ENCODE peak calls at places on chromosomes 3 and 15, in ten cellular contexts. H is AG10803; D is bronchial epithelial cell; M is IMR-90; C is hepatocyte; S is MM.1S; L is HCT116; U is CD4-positive, CD25-positive, alpha-beta regulatory T cell; E is fibroblast of mammary gland; Q is ovary. J is an unnamed sample.

GRCh38 chr3:129936757-129937156 is 37.8 kb upstream of the TRH start:
- DNase-seq in M (peak; percentile 28), E (peak; percentile 77), C (no peak), H (peak; percentile 81), S (peak; percentile 76), Q (peak; percentile 48), L (no peak), U (peak; percentile 59), D (peak; percentile 58), J (peak; percentile 71)

GRCh38 chr3:170076715-170077238 is 39.0 kb downstream of the GPR160 start:
- DNase-seq in M (peak; percentile 90), D (no peak), C (peak; percentile 61), E (peak; percentile 80), U (no peak), L (no peak), S (no peak), H (peak; percentile 50), Q (no peak), J (no peak)

GRCh38 chr3:149487598-149488197 is 13.2 kb downstream of the TM4SF4 start:
- DNase-seq in C (no peak), Q (no peak), M (no peak), E (no peak), L (peak; percentile 61), D (no peak), U (peak; percentile 31), S (peak; percentile 38), H (no peak), J (peak; percentile 19)

GRCh38 chr3:186070123-186070522 is 38.8 kb downstream of the ETV5 start:
- DNase-seq in E (no peak), D (no peak), Q (no peak), L (no peak), S (no peak), C (no peak), H (no peak), U (no peak), M (no peak), J (no peak)

GRCh38 chr3:118808743-118809142 is 225.9 kb downstream of the IGSF11 start:
- DNase-seq in L (no peak), S (no peak), H (no peak), U (no peak), Q (no peak), C (no peak), E (no peak), M (no peak), D (no peak), J (no peak)

GRCh38 chr3:194138098-194138474 is 2.1 kb downstream of the HES1 start:
- DNase-seq in U (no peak), H (no peak), M (no peak), C (no peak), E (peak; percentile 17), L (no peak), Q (no peak), D (no peak), S (no peak), J (no peak)

GRCh38 chr3:42556089-42556632 is 25.6 kb downstream of the SEC22C start:
- DNase-seq in U (peak; percentile 88), L (no peak), D (no peak), S (peak; percentile 35), H (no peak), M (no peak), E (no peak), Q (no peak), C (no peak), J (no peak)

GRCh38 chr15:41713047-41713446 is 52.8 kb downstream of the MGA start:
- DNase-seq in E (no peak), Q (no peak), D (no peak), M (peak; percentile 39), L (no peak), U (no peak), C (no peak), H (no peak), S (no peak), J (no peak)

DNA sequence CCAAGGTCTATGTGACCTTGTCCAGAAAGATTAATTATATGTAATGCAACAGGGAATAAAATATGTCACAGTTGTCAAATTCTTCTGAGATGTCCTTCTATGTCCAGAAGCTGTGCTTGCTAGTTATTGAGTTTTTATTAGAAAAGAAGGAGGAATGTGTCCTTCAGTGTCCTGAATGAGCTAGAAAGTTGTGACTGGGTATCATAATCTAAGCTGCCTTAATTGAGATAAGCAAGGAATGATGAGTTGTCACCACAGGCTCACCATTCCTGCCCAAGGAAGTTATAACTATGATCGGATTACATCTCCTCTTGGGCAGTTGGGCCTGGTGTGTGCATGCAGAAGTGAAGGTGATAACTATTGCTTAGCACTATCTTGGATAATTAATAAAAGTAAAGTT is 21.8 kb downstream of the ARL14 start:
- DNase-seq in M (no peak), S (no peak), Q (no peak), L (no peak), H (no peak), D (no peak), U (no peak), C (no peak), E (no peak), J (no peak)
- H3K4me3 ChIP-seq in M (no peak overlapping the region), S (no peak overlapping the region), Q (no peak overlapping the region), L (no peak overlapping the region), H (no peak overlapping the region), D (no peak overlapping the region), U (no peak overlapping the region), C (no peak overlapping the region), E (no peak overlapping the region), J (no peak overlapping the region)

GRCh38 chr3:8766148-8766547 is 3.3 kb downstream of the OXTR start:
- DNase-seq in L (no peak), D (no peak), M (no peak), S (no peak), U (no peak), E (no peak), H (no peak), Q (no peak), C (no peak), J (no peak)

GRCh38 chr3:8768364-8769087 is 887 bp downstream of the OXTR start:
- DNase-seq in E (no peak), S (no peak), L (no peak), H (no peak), Q (no peak), U (no peak), C (no peak), M (no peak), D (no peak), J (no peak)

GRCh38 chr3:8767667-8768363 is 1.6 kb downstream of the OXTR start:
- DNase-seq in C (peak; percentile 31), H (no peak), E (no peak), M (no peak), Q (no peak), U (peak; percentile 52), S (no peak), L (no peak), D (peak; percentile 79), J (no peak)

GRCh38 chr3:8765528-8765927 is 3.9 kb downstream of the OXTR start:
- DNase-seq in U (no peak), S (no peak), H (no peak), D (no peak), L (no peak), E (no peak), M (no peak), Q (no peak), C (no peak), J (no peak)

DNA sequence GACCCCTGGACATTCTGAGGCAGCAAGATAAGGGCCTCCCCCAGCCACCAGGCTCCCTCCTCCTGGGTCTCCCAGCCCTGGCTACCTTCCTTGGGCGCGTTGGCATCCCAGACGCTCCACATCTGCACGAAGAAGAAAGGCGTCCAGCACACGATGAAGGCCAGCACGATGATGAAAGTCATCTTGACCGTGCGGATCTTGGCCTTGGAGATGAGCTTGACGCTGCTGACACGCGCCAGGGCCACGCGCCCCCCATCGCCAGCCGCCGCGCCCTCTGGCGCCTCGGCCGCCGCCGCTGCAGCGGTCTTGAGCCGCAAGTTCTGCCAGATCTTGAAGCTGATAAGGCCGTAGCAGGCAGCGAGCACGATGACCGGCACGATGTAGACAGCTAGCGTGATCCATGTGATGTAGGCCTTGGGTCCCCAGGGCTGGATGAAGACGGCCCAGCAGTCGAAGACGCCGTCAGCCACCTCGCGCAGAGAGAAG is 2.2 kb downstream of the OXTR start:
- DNase-seq in E (no peak), U (no peak), D (no peak), Q (no peak), L (no peak), S (no peak), M (no peak), H (no peak), C (no peak), J (no peak)
- H3K4me3 ChIP-seq in E (no peak overlapping the region), U (no peak overlapping the region), D (peak overlapping the region; percentile 31), Q (no peak overlapping the region), L (no peak overlapping the region), S (no peak overlapping the region), M (peak overlapping the region; percentile 82), H (peak overlapping the region; percentile 89), C (no peak overlapping the region), J (no peak overlapping the region)

GRCh38 chr15:101169457-101170071 is 82.3 kb downstream of the CHSY1 start:
- DNase-seq in M (peak; percentile 69), U (no peak), D (no peak), S (no peak), Q (no peak), H (peak; percentile 61), L (no peak), C (no peak), E (peak; percentile 50), J (no peak)

GRCh38 chr15:101167791-101168462 is 83.9 kb downstream of the CHSY1 start:
- DNase-seq in L (peak; percentile 31), C (peak; percentile 50), U (peak; percentile 91), H (peak; percentile 58), S (no peak), M (peak; percentile 97), Q (peak; percentile 52), D (peak; percentile 88), E (peak; percentile 93), J (no peak)

GRCh38 chr15:101167366-101167790 is 84.5 kb downstream of the CHSY1 start:
- DNase-seq in M (peak; percentile 50), D (peak; percentile 65), Q (no peak), H (no peak), L (no peak), C (no peak), S (no peak), U (peak; percentile 16), E (no peak), J (no peak)

GRCh38 chr15:101168463-101168824 is 83.4 kb downstream of the CHSY1 start:
- DNase-seq in M (peak; percentile 65), C (no peak), U (no peak), E (peak; percentile 74), Q (no peak), H (peak; percentile 42), L (no peak), D (no peak), S (no peak), J (no peak)

DNA sequence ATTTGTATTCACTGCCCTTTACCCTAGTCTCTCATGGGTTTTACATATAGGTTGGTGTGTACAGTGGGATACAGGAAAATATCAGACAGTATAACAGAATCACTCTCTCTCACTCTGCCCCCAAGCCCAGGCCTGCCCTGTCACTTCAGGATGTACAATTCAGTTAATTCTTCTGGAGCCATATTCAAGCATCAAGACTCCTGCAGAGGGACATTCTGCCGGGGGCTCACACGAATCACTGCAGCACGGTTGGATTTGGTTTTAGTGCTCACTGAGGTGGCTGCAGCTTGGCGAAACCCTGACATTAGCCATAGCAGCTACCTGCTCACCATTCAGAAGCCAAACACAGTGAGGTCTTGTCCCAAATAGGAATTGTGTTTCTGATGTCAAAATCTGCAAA is 83.0 kb downstream of the CHSY1 start:
- DNase-seq in M (no peak), D (no peak), H (no peak), L (no peak), U (no peak), Q (no peak), C (no peak), E (no peak), S (no peak), J (no peak)
- H3K4me3 ChIP-seq in M (no peak overlapping the region), D (no peak overlapping the region), H (no peak overlapping the region), L (no peak overlapping the region), U (no peak overlapping the region), Q (no peak overlapping the region), C (no peak overlapping the region), E (no peak overlapping the region), S (no peak overlapping the region), J (no peak overlapping the region)

DNA sequence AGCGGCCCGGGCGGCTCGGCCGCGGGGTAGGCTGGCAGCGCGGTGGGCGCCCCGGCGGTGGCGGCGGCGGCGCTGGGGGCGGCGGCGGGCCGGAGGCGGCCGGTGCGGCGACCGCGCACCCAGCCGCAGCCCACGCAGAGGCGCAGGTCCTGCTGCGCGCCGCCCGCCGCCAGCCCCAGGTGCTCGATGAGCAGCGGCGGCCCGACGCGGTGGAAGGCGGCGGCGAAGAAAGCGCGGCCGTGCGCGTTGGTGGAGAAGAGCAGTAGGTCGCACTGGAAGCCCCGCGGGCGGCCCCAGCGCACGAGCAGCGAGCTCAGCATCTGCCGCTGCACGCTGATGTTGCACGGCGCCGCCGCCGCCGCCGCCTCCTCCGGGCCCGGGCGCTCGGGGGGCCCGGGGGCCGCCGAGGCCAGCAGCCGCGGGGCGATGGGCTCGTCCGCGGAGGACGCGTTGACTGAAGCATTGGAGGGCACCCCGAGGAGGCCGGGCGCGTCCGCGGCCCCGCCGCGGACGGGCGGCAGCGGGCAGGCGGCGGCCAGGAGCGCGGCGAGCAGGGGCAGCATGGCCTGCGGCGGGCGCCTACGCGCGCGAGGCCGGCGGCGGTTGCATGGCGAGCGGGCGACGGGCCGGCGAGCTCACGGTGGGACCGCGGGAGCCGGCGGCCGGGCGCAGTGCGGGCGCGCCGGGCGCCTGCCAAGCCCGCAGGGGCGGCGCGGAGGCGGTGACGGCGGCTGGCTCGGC is 452 bp downstream of the TMEM158 start:
- DNase-seq in Q (no peak), U (peak; percentile 51), H (peak; percentile 27), S (peak; percentile 54), M (no peak), C (peak; percentile 61), L (no peak), E (no peak), D (no peak), J (peak; percentile 35)
- H3K4me3 ChIP-seq in Q (peak overlapping the region; percentile 54), U (no peak overlapping the region), H (peak overlapping the region; percentile 79), S (peak overlapping the region; percentile 56), M (peak overlapping the region; percentile 72), C (peak overlapping the region; percentile 36), L (peak overlapping the region; percentile 66), E (peak overlapping the region; percentile 95), D (peak overlapping the region; percentile 53), J (peak overlapping the region; percentile 45)

J was measured in HAP-1.